ENCODE peak calls at places on chromosomes 4 and X, in ten cellular contexts. Q is NCI-H2171 treated with DMSO at 0.1 percent for 48 hours; N is NCI-H1092; J is activated CD4-positive, alpha-beta memory T cell treated with anti-CD3 and anti-CD28 coated beads for 36 hours; G is ELF-1; F is amniotic epithelial cell; U is left ventricle myocardium inferior; R is SHP77; T is LoVo; V is activated effector memory CD4-positive, alpha-beta T cell treated with Interleukin-2 at 50 U/mL for 16 hours. P is an unnamed sample.

GRCh38 chr4:137394000-137394399 is 138.3 kb downstream of the PCDH18 start:
- DNase-seq in N (peak), Q (peak), T (no peak), V (no peak), F (no peak), R (no peak), J (no peak), U (no peak), G (no peak), P (peak)

GRCh38 chrX:49001521-49002090 is 458 bp downstream of the GRIPAP1 start:
- DNase-seq in Q (peak), N (peak), J (peak), G (no peak), F (peak), R (no peak), T (peak), U (no peak), V (peak), P (no peak)

GRCh38 chr4:176971576-176972105 is 178.9 kb upstream of the VEGFC start:
- DNase-seq in F (no peak), N (no peak), V (no peak), Q (no peak), U (no peak), T (no peak), R (no peak), G (no peak), J (no peak), P (no peak)

GRCh38 chr4:150746156-150746555 is 164.2 kb downstream of the MAB21L2 start:
- DNase-seq in J (no peak), R (no peak), Q (no peak), T (no peak), G (no peak), U (no peak), V (no peak), F (peak), N (no peak), P (no peak)

GRCh38 chrX:39816871-39817731 is 280.7 kb downstream of the BCOR start:
- DNase-seq in R (no peak), T (no peak), J (peak), V (no peak), F (peak), N (no peak), G (peak), U (no peak), Q (no peak), P (peak)

GRCh38 chrX:129652565-129653169 is 2.1 kb downstream of the APLN start:
- DNase-seq in N (no peak), J (no peak), R (no peak), U (no peak), Q (peak), G (no peak), T (no peak), V (no peak), F (no peak), P (no peak)

GRCh38 chr4:26085581-26085980 is 171.6 kb downstream of the SMIM20 start:
- DNase-seq in V (no peak), Q (no peak), G (peak), T (no peak), N (no peak), J (no peak), F (no peak), R (no peak), U (no peak), P (no peak)

GRCh38 chr4:126748736-126749135 is 884.0 kb upstream of the INTU start:
- DNase-seq in F (peak), J (no peak), N (no peak), G (no peak), U (no peak), T (no peak), Q (no peak), R (no peak), V (no peak), P (no peak)

GRCh38 chr4:5866841-5867782 is 25.8 kb downstream of the CRMP1 start:
- DNase-seq in Q (peak), J (no peak), G (no peak), N (no peak), U (no peak), V (no peak), R (no peak), T (no peak), F (no peak), P (no peak)

GRCh38 chrX:20477836-20478532 is 211.3 kb upstream of the RPS6KA3 start:
- DNase-seq in J (no peak), R (peak), V (no peak), F (no peak), N (peak), T (no peak), G (peak), U (no peak), Q (peak), P (no peak)

GRCh38 chr4:145278341-145279121 is 98.1 kb upstream of the OTUD4 start:
- DNase-seq in N (no peak), G (no peak), R (no peak), J (no peak), U (no peak), T (no peak), Q (no peak), F (peak), V (no peak), P (no peak)

GRCh38 chr4:38162240-38162784 is 202.1 kb downstream of the PTTG2 start:
- DNase-seq in U (no peak), F (peak), T (peak), V (no peak), J (no peak), N (no peak), Q (no peak), R (no peak), G (peak), P (no peak)

GRCh38 chr4:186554485-186554884 is 882 bp downstream of the MTNR1A start:
- DNase-seq in T (peak), U (no peak), Q (no peak), G (peak), V (no peak), J (no peak), N (peak), F (peak), R (peak), P (no peak)

GRCh38 chrX:48459483-48459882 is 10.6 kb downstream of the SLC38A5 start:
- DNase-seq in Q (no peak), T (no peak), N (no peak), F (no peak), R (no peak), U (no peak), J (no peak), V (no peak), G (no peak), P (no peak)

GRCh38 chr4:103046416-103047290 is 27.1 kb upstream of the SLC9B1 start:
- DNase-seq in N (no peak), U (no peak), R (no peak), Q (no peak), V (no peak), J (peak), G (peak), F (peak), T (peak), P (no peak)

GRCh38 chr4:76053730-76054129 is 17.9 kb upstream of the CXCL11 start:
- DNase-seq in J (no peak), R (no peak), G (no peak), Q (no peak), U (no peak), V (no peak), F (no peak), N (no peak), T (no peak), P (no peak)

GRCh38 chr4:66486068-66486467 is 815.8 kb upstream of the EPHA5 start:
- DNase-seq in U (no peak), R (no peak), F (no peak), T (no peak), V (no peak), N (no peak), J (no peak), Q (no peak), G (no peak), P (no peak)

GRCh38 chr4:158858410-158859189 is 89.8 kb downstream of the FNIP2 start:
- DNase-seq in J (no peak), R (no peak), N (no peak), G (no peak), Q (no peak), U (no peak), T (no peak), V (no peak), F (peak), P (no peak)

GRCh38 chrX:47232803-47233332 is at the start of gene USP11:
- DNase-seq in U (no peak), V (peak), R (peak), T (peak), Q (peak), N (peak), F (peak), J (peak), G (peak), P (peak)

GRCh38 chr4:173413043-173413442 is 14.1 kb upstream of the SCRG1 start:
- DNase-seq in U (no peak), V (no peak), R (no peak), Q (peak), F (peak), N (no peak), J (no peak), T (no peak), G (no peak), P (no peak)

GRCh38 chr4:168882650-168883233 is 127.3 kb downstream of the CBR4 start:
- DNase-seq in R (no peak), N (no peak), G (no peak), Q (no peak), F (peak), V (no peak), J (no peak), U (no peak), T (no peak), P (no peak)

GRCh38 chr4:20868108-20868507 is 167.8 kb downstream of the PACRGL start:
- DNase-seq in F (no peak), J (no peak), N (no peak), U (no peak), T (no peak), V (no peak), Q (no peak), G (no peak), R (no peak), P (no peak)

GRCh38 chrX:15233416-15234015 is 36.4 kb downstream of the ASB9 start:
- DNase-seq in J (no peak), T (peak), F (no peak), U (no peak), V (no peak), G (no peak), N (no peak), Q (no peak), R (no peak), P (no peak)

GRCh38 chr4:1686440-1687036 is 2.4 kb upstream of the FAM53A start:
- DNase-seq in U (no peak), R (no peak), Q (no peak), J (no peak), V (no peak), T (no peak), F (no peak), G (peak), N (no peak), P (no peak)

GRCh38 chrX:2928583-2929434 is at the start of gene ARSD:
- DNase-seq in U (peak), G (peak), F (peak), T (peak), J (peak), Q (no peak), R (no peak), V (peak), N (no peak), P (no peak)

GRCh38 chr4:7971881-7972500 is 32.3 kb upstream of the AFAP1 start:
- DNase-seq in R (no peak), G (peak), Q (no peak), V (no peak), J (peak), T (no peak), U (no peak), N (no peak), F (no peak), P (no peak)

GRCh38 chr4:37873383-37873782 is 17.5 kb upstream of the TBC1D1 start:
- DNase-seq in N (no peak), V (no peak), U (no peak), Q (no peak), T (peak), J (no peak), G (no peak), F (peak), R (no peak), P (no peak)

GRCh38 chr4:72846280-72847111 is 223.0 kb downstream of the COX18 start:
- DNase-seq in V (no peak), U (no peak), R (no peak), T (peak), N (no peak), G (peak), F (peak), J (no peak), Q (no peak), P (no peak)

GRCh38 chrX:17689971-17690409 is 47.3 kb upstream of the SCML1 start:
- DNase-seq in V (no peak), R (peak), N (peak), U (no peak), T (peak), G (peak), Q (peak), F (peak), J (peak), P (peak)

GRCh38 chr4:18049446-18049845 is 27.9 kb upstream of the LCORL start:
- DNase-seq in J (no peak), F (no peak), R (no peak), T (no peak), G (no peak), V (no peak), N (no peak), Q (no peak), U (no peak), P (no peak)

GRCh38 chr4:80202190-80202711 is 4.9 kb downstream of the PRDM8 start:
- DNase-seq in F (peak), T (no peak), N (peak), U (peak), V (peak), J (peak), R (peak), Q (no peak), G (peak), P (no peak)

GRCh38 chr4:16894406-16894805 is 4.0 kb downstream of the LDB2 start:
- DNase-seq in G (no peak), U (no peak), N (no peak), F (no peak), T (no peak), R (no peak), Q (no peak), V (no peak), J (no peak), P (no peak)

GRCh38 chrX:132737743-132738142 is 220.7 kb downstream of the HS6ST2 start:
- DNase-seq in T (no peak), Q (no peak), V (peak), R (no peak), F (no peak), U (no peak), J (peak), N (no peak), G (no peak), P (no peak)

GRCh38 chrX:77527233-77528001 is 80.2 kb downstream of the FGF16 start:
- DNase-seq in N (no peak), T (no peak), U (peak), J (no peak), Q (no peak), G (peak), F (no peak), R (no peak), V (no peak), P (no peak)

GRCh38 chrX:10379848-10380247 is 223.1 kb downstream of the CLCN4 start:
- DNase-seq in T (no peak), G (no peak), N (no peak), J (no peak), Q (no peak), U (no peak), R (no peak), V (no peak), F (no peak), P (no peak)

GRCh38 chrX:140501940-140502468 is 2.9 kb downstream of the SOX3 start:
- DNase-seq in T (no peak), Q (no peak), V (no peak), F (no peak), G (peak), N (no peak), R (no peak), U (no peak), J (no peak), P (no peak)

GRCh38 chrX:104854790-104855340 is 288.9 kb downstream of the IL1RAPL2 start:
- DNase-seq in F (no peak), V (no peak), J (no peak), G (no peak), Q (no peak), U (no peak), T (no peak), R (no peak), N (no peak), P (no peak)